ENCODE peak calls at places on chromosomes 16 and 17, in four cellular contexts. One of them, this sample, is unnamed.

GRCh38 chr16:20904507-20905079 is 4.0 kb downstream of the LYRM1 start:
- DNase-seq in colonic mucosa: no peak
- DNase-seq in ovary: no peak
- DNase-seq in tibial artery: no peak
- DNase-seq in this sample: no peak

GRCh38 chr17:55432358-55433028 is 10.9 kb upstream of the MMD start:
- DNase-seq in colonic mucosa: no peak
- DNase-seq in ovary: no peak
- DNase-seq in tibial artery: no peak
- DNase-seq in this sample: no peak

GRCh38 chr17:3879181-3879580 is 13.7 kb downstream of the CAMKK1 start:
- DNase-seq in colonic mucosa: peak; percentile 51
- DNase-seq in ovary: no peak
- DNase-seq in tibial artery: no peak
- DNase-seq in this sample: no peak

GRCh38 chr16:25260416-25260815 is 2.8 kb upstream of the ZKSCAN2 start:
- DNase-seq in colonic mucosa: no peak
- DNase-seq in ovary: no peak
- DNase-seq in tibial artery: no peak
- DNase-seq in this sample: no peak

GRCh38 chr17:27461192-27461859 is 5.1 kb downstream of the KSR1 start:
- DNase-seq in colonic mucosa: no peak
- DNase-seq in ovary: no peak
- DNase-seq in tibial artery: no peak
- DNase-seq in this sample: no peak

GRCh38 chr17:76847031-76847430 is 21.2 kb upstream of the MGAT5B start:
- DNase-seq in colonic mucosa: no peak
- DNase-seq in ovary: no peak
- DNase-seq in tibial artery: no peak
- DNase-seq in this sample: no peak

GRCh38 chr16:10552998-10553491 is 27.4 kb downstream of the EMP2 start:
- DNase-seq in colonic mucosa: peak; percentile 34
- DNase-seq in ovary: no peak
- DNase-seq in tibial artery: peak; percentile 89
- DNase-seq in this sample: no peak

GRCh38 chr17:75769536-75769935 is 4.5 kb upstream of the GALK1 start:
- DNase-seq in colonic mucosa: peak; percentile 64
- DNase-seq in ovary: no peak
- DNase-seq in tibial artery: no peak
- DNase-seq in this sample: no peak

GRCh38 chr17:12637015-12637414 is 28.7 kb upstream of the MYOCD start:
- DNase-seq in colonic mucosa: no peak
- DNase-seq in ovary: no peak
- DNase-seq in tibial artery: no peak
- DNase-seq in this sample: peak; percentile 95

GRCh38 chr17:64281962-64282752 is 19.1 kb upstream of the TEX2 start:
- DNase-seq in colonic mucosa: peak; percentile 32
- DNase-seq in ovary: peak; percentile 49
- DNase-seq in tibial artery: no peak
- DNase-seq in this sample: no peak

GRCh38 chr17:50207318-50207717 is 5.9 kb upstream of the COL1A1 start:
- DNase-seq in colonic mucosa: no peak
- DNase-seq in ovary: peak; percentile 46
- DNase-seq in tibial artery: no peak
- DNase-seq in this sample: no peak

GRCh38 chr17:302300-302698 is 50.3 kb downstream of the RPH3AL start:
- DNase-seq in colonic mucosa: peak; percentile 89
- DNase-seq in ovary: no peak
- DNase-seq in tibial artery: no peak
- DNase-seq in this sample: no peak

GRCh38 chr16:52812945-52813556 is 239.6 kb downstream of the CHD9NB start:
- DNase-seq in colonic mucosa: no peak
- DNase-seq in ovary: no peak
- DNase-seq in tibial artery: no peak
- DNase-seq in this sample: no peak

GRCh38 chr16:67540756-67541155 is 12.1 kb downstream of the RIPOR1 start:
- DNase-seq in colonic mucosa: no peak
- DNase-seq in ovary: no peak
- DNase-seq in tibial artery: no peak
- DNase-seq in this sample: no peak

GRCh38 chr16:85445779-85446222 is 167.3 kb upstream of the GSE1 start:
- DNase-seq in colonic mucosa: peak; percentile 71
- DNase-seq in ovary: no peak
- DNase-seq in tibial artery: no peak
- DNase-seq in this sample: no peak

GRCh38 chr17:45289316-45290268 is 27.2 kb downstream of the MAP3K14 start:
- DNase-seq in colonic mucosa: no peak
- DNase-seq in ovary: no peak
- DNase-seq in tibial artery: no peak
- DNase-seq in this sample: no peak

GRCh38 chr16:1424028-1424427 is 3.5 kb upstream of the UQCC4 start:
- DNase-seq in colonic mucosa: no peak
- DNase-seq in ovary: no peak
- DNase-seq in tibial artery: no peak
- DNase-seq in this sample: no peak

GRCh38 chr16:74743668-74744299 is 30.8 kb downstream of the FA2H start:
- DNase-seq in colonic mucosa: peak; percentile 98
- DNase-seq in ovary: no peak
- DNase-seq in tibial artery: no peak
- DNase-seq in this sample: no peak

GRCh38 chr16:278863-279366 is 1.5 kb upstream of the ARHGDIG start:
- DNase-seq in colonic mucosa: no peak
- DNase-seq in ovary: no peak
- DNase-seq in tibial artery: no peak
- DNase-seq in this sample: no peak

GRCh38 chr17:78176548-78177025 is 8.2 kb downstream of the SYNGR2 start:
- DNase-seq in colonic mucosa: peak; percentile 84
- DNase-seq in ovary: peak; percentile 78
- DNase-seq in tibial artery: peak; percentile 81
- DNase-seq in this sample: no peak

GRCh38 chr16:11672206-11673090 is 4.2 kb downstream of the SNN start:
- DNase-seq in colonic mucosa: no peak
- DNase-seq in ovary: no peak
- DNase-seq in tibial artery: no peak
- DNase-seq in this sample: no peak

GRCh38 chr16:56356276-56357241 is 68.8 kb downstream of the AMFR start:
- DNase-seq in colonic mucosa: peak; percentile 78
- DNase-seq in ovary: peak; percentile 77
- DNase-seq in tibial artery: peak; percentile 88
- DNase-seq in this sample: no peak

GRCh38 chr16:88617268-88618031 is 20.9 kb upstream of the IL17C start:
- DNase-seq in colonic mucosa: peak; percentile 78
- DNase-seq in ovary: no peak
- DNase-seq in tibial artery: no peak
- DNase-seq in this sample: no peak

GRCh38 chr16:81564368-81565060 is 119.9 kb downstream of the CMIP start:
- DNase-seq in colonic mucosa: no peak
- DNase-seq in ovary: no peak
- DNase-seq in tibial artery: no peak
- DNase-seq in this sample: no peak

GRCh38 chr16:69270831-69271230 is 40.3 kb upstream of the VPS4A start:
- DNase-seq in colonic mucosa: no peak
- DNase-seq in ovary: no peak
- DNase-seq in tibial artery: no peak
- DNase-seq in this sample: no peak

GRCh38 chr17:44438634-44439033 is 49.2 kb upstream of the ITGA2B start:
- DNase-seq in colonic mucosa: no peak
- DNase-seq in ovary: no peak
- DNase-seq in tibial artery: no peak
- DNase-seq in this sample: no peak

GRCh38 chr17:45230787-45231480 is 9.2 kb downstream of the FMNL1 start:
- DNase-seq in colonic mucosa: no peak
- DNase-seq in ovary: no peak
- DNase-seq in tibial artery: peak; percentile 64
- DNase-seq in this sample: no peak

GRCh38 chr17:62965149-62965648 is 836 bp upstream of the TANC2 start:
- DNase-seq in colonic mucosa: no peak
- DNase-seq in ovary: no peak
- DNase-seq in tibial artery: no peak
- DNase-seq in this sample: no peak
- H3K4me3 ChIP-seq in colonic mucosa: no peak overlapping the region
- H3K4me3 ChIP-seq in ovary: no peak overlapping the region
- H3K4me3 ChIP-seq in tibial artery: peak overlapping the region; percentile 77
- H3K4me3 ChIP-seq in this sample: no peak overlapping the region

GRCh38 chr17:6506679-6507231 is 49.6 kb downstream of the PITPNM3 start:
- DNase-seq in colonic mucosa: peak; percentile 64
- DNase-seq in ovary: peak; percentile 40
- DNase-seq in tibial artery: peak; percentile 61
- DNase-seq in this sample: no peak
- TF ChIP-seq CTCF in colonic mucosa: no peak
- TF ChIP-seq CTCF in ovary: no peak
- TF ChIP-seq CTCF in tibial artery: no peak
- TF ChIP-seq CTCF in this sample: no peak

DNA sequence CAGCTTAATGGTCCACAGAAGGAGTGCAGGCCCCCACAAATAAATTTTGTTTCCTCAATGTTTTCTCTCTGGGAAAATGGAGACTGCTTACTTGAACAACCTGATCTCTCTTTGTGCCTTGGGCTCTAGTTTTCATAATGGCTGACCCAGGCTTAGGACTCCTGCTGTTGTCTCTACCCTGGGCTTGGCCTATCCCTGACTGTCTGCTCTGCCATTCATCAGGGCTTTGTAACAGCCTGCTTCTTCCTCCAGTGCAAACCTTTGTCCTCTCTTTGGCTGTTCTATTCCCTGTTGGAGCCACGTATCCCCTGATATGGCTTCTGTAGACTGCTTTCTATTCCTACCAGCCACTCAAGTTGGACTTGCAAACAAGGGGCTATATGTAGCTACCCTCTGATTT is 139.8 kb downstream of the SHISA9 start:
- DNase-seq in colonic mucosa: no peak
- DNase-seq in ovary: no peak
- DNase-seq in tibial artery: no peak
- DNase-seq in this sample: no peak
- H3K4me3 ChIP-seq in colonic mucosa: no peak overlapping the region
- H3K4me3 ChIP-seq in ovary: no peak overlapping the region
- H3K4me3 ChIP-seq in tibial artery: no peak overlapping the region
- H3K4me3 ChIP-seq in this sample: no peak overlapping the region

DNA sequence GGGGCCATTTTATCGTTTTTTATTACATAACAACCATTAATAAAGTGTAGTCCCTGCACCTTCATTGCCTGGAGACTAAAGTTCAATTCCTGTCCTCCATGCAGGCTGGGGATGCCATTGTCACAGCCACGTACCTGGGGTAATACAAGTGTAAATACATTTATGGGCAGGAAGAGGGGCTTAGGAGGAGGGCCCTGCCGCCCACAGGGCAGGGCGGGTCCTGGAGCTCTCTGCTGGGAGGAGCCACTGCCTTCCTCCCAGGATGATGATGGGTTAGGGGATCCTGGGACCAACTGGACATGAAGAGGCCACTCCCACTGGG is 44.0 kb upstream of the SLC38A10 start:
- DNase-seq in colonic mucosa: no peak
- DNase-seq in ovary: no peak
- DNase-seq in tibial artery: no peak
- DNase-seq in this sample: no peak
- TF ChIP-seq CTCF in colonic mucosa: no peak
- TF ChIP-seq CTCF in ovary: no peak
- TF ChIP-seq CTCF in tibial artery: no peak
- TF ChIP-seq CTCF in this sample: no peak

GRCh38 chr16:31194898-31195297 is 7.7 kb downstream of the PYCARD start:
- DNase-seq in colonic mucosa: no peak
- DNase-seq in ovary: no peak
- DNase-seq in tibial artery: no peak
- DNase-seq in this sample: no peak
- H3K4me3 ChIP-seq in colonic mucosa: no peak overlapping the region
- H3K4me3 ChIP-seq in ovary: no peak overlapping the region
- H3K4me3 ChIP-seq in tibial artery: no peak overlapping the region
- H3K4me3 ChIP-seq in this sample: no peak overlapping the region

GRCh38 chr17:17851101-17851500 is 14.3 kb upstream of the SREBF1 start:
- DNase-seq in colonic mucosa: no peak
- DNase-seq in ovary: no peak
- DNase-seq in tibial artery: no peak
- DNase-seq in this sample: no peak

GRCh38 chr17:17848311-17848710 is 11.5 kb upstream of the SREBF1 start:
- DNase-seq in colonic mucosa: no peak
- DNase-seq in ovary: no peak
- DNase-seq in tibial artery: no peak
- DNase-seq in this sample: no peak

GRCh38 chr17:17849147-17849820 is 12.5 kb upstream of the SREBF1 start:
- DNase-seq in colonic mucosa: peak; percentile 60
- DNase-seq in ovary: peak; percentile 70
- DNase-seq in tibial artery: peak; percentile 94
- DNase-seq in this sample: no peak

GRCh38 chr17:17851603-17852002 is 14.8 kb upstream of the SREBF1 start:
- DNase-seq in colonic mucosa: no peak
- DNase-seq in ovary: no peak
- DNase-seq in tibial artery: no peak
- DNase-seq in this sample: no peak

GRCh38 chr17:17849863-17850373 is 13.1 kb upstream of the SREBF1 start:
- DNase-seq in colonic mucosa: no peak
- DNase-seq in ovary: peak; percentile 64
- DNase-seq in tibial artery: no peak
- DNase-seq in this sample: no peak
- TF ChIP-seq CTCF in colonic mucosa: no peak
- TF ChIP-seq CTCF in ovary: peak; percentile 52
- TF ChIP-seq CTCF in tibial artery: peak; percentile 30
- TF ChIP-seq CTCF in this sample: peak; percentile 30